ENCODE peak calls at places on chromosomes 3 and 15, in ten cellular contexts. One of them, this sample, is unnamed.

GRCh38 chr3:123068227-123069020 is 1.6 kb downstream of the PDIA5 start:
- DNase-seq in mesothelial cell of epicardium: no peak
- DNase-seq in stimulated activated CD4-positive, alpha-beta T cell treated with anti-CD3 and anti-CD28 coated beads, Interleukin-2, amount 100 ng/mL, for 48 hours: no peak
- DNase-seq in activated T-helper 1 cell treated with anti-CD3 and anti-CD28 coated beads, Interleukin-2, amount 50 U/mL, for 16 hours: no peak
- DNase-seq in EH: peak
- DNase-seq in activated CD4-positive, alpha-beta memory T cell treated with anti-CD3 and anti-CD28 coated beads, Interleukin-2, amount 10 ng/mL, durations not matched to agents 7 days and 5 days: no peak
- DNase-seq in effector CD4-positive, alpha-beta T cell: no peak
- DNase-seq in hippocampal formation: no peak
- DNase-seq in GM03348: peak
- DNase-seq in non-pigmented ciliary epithelial cell: no peak
- DNase-seq in this sample: no peak

GRCh38 chr3:32018723-32019564 is 37.4 kb downstream of the ZNF860 start:
- DNase-seq in hippocampal formation: no peak
- DNase-seq in stimulated activated CD4-positive, alpha-beta T cell treated with anti-CD3 and anti-CD28 coated beads, Interleukin-2, amount 100 ng/mL, for 48 hours: no peak
- DNase-seq in activated CD4-positive, alpha-beta memory T cell treated with anti-CD3 and anti-CD28 coated beads, Interleukin-2, amount 10 ng/mL, durations not matched to agents 7 days and 5 days: no peak
- DNase-seq in EH: peak
- DNase-seq in effector CD4-positive, alpha-beta T cell: no peak
- DNase-seq in GM03348: peak
- DNase-seq in mesothelial cell of epicardium: no peak
- DNase-seq in activated T-helper 1 cell treated with anti-CD3 and anti-CD28 coated beads, Interleukin-2, amount 50 U/mL, for 16 hours: no peak
- DNase-seq in non-pigmented ciliary epithelial cell: no peak
- DNase-seq in this sample: no peak

GRCh38 chr3:114827495-114827894 is 319.6 kb downstream of the ZBTB20 start:
- DNase-seq in mesothelial cell of epicardium: no peak
- DNase-seq in activated T-helper 1 cell treated with anti-CD3 and anti-CD28 coated beads, Interleukin-2, amount 50 U/mL, for 16 hours: no peak
- DNase-seq in EH: peak
- DNase-seq in GM03348: peak
- DNase-seq in effector CD4-positive, alpha-beta T cell: no peak
- DNase-seq in activated CD4-positive, alpha-beta memory T cell treated with anti-CD3 and anti-CD28 coated beads, Interleukin-2, amount 10 ng/mL, durations not matched to agents 7 days and 5 days: no peak
- DNase-seq in stimulated activated CD4-positive, alpha-beta T cell treated with anti-CD3 and anti-CD28 coated beads, Interleukin-2, amount 100 ng/mL, for 48 hours: no peak
- DNase-seq in hippocampal formation: no peak
- DNase-seq in non-pigmented ciliary epithelial cell: no peak
- DNase-seq in this sample: no peak

GRCh38 chr3:123225557-123225956 is 23.8 kb downstream of the SEC22A start:
- DNase-seq in activated CD4-positive, alpha-beta memory T cell treated with anti-CD3 and anti-CD28 coated beads, Interleukin-2, amount 10 ng/mL, durations not matched to agents 7 days and 5 days: no peak
- DNase-seq in GM03348: no peak
- DNase-seq in mesothelial cell of epicardium: no peak
- DNase-seq in non-pigmented ciliary epithelial cell: no peak
- DNase-seq in stimulated activated CD4-positive, alpha-beta T cell treated with anti-CD3 and anti-CD28 coated beads, Interleukin-2, amount 100 ng/mL, for 48 hours: no peak
- DNase-seq in hippocampal formation: no peak
- DNase-seq in activated T-helper 1 cell treated with anti-CD3 and anti-CD28 coated beads, Interleukin-2, amount 50 U/mL, for 16 hours: no peak
- DNase-seq in effector CD4-positive, alpha-beta T cell: no peak
- DNase-seq in EH: no peak
- DNase-seq in this sample: no peak

GRCh38 chr15:57651445-57651844 is 55.1 kb upstream of the POLR2M start:
- DNase-seq in hippocampal formation: no peak
- DNase-seq in GM03348: no peak
- DNase-seq in activated T-helper 1 cell treated with anti-CD3 and anti-CD28 coated beads, Interleukin-2, amount 50 U/mL, for 16 hours: no peak
- DNase-seq in activated CD4-positive, alpha-beta memory T cell treated with anti-CD3 and anti-CD28 coated beads, Interleukin-2, amount 10 ng/mL, durations not matched to agents 7 days and 5 days: peak
- DNase-seq in non-pigmented ciliary epithelial cell: no peak
- DNase-seq in EH: no peak
- DNase-seq in stimulated activated CD4-positive, alpha-beta T cell treated with anti-CD3 and anti-CD28 coated beads, Interleukin-2, amount 100 ng/mL, for 48 hours: no peak
- DNase-seq in mesothelial cell of epicardium: no peak
- DNase-seq in effector CD4-positive, alpha-beta T cell: no peak
- DNase-seq in this sample: no peak

GRCh38 chr15:37134699-37135131 is 34.4 kb upstream of the MEIS2 start:
- DNase-seq in mesothelial cell of epicardium: no peak
- DNase-seq in non-pigmented ciliary epithelial cell: peak
- DNase-seq in activated T-helper 1 cell treated with anti-CD3 and anti-CD28 coated beads, Interleukin-2, amount 50 U/mL, for 16 hours: no peak
- DNase-seq in effector CD4-positive, alpha-beta T cell: no peak
- DNase-seq in EH: peak
- DNase-seq in stimulated activated CD4-positive, alpha-beta T cell treated with anti-CD3 and anti-CD28 coated beads, Interleukin-2, amount 100 ng/mL, for 48 hours: no peak
- DNase-seq in hippocampal formation: no peak
- DNase-seq in activated CD4-positive, alpha-beta memory T cell treated with anti-CD3 and anti-CD28 coated beads, Interleukin-2, amount 10 ng/mL, durations not matched to agents 7 days and 5 days: no peak
- DNase-seq in GM03348: peak
- DNase-seq in this sample: no peak

GRCh38 chr15:39553947-39554731 is 26.7 kb upstream of the THBS1 start:
- DNase-seq in EH: no peak
- DNase-seq in hippocampal formation: no peak
- DNase-seq in activated T-helper 1 cell treated with anti-CD3 and anti-CD28 coated beads, Interleukin-2, amount 50 U/mL, for 16 hours: no peak
- DNase-seq in effector CD4-positive, alpha-beta T cell: no peak
- DNase-seq in GM03348: no peak
- DNase-seq in mesothelial cell of epicardium: no peak
- DNase-seq in activated CD4-positive, alpha-beta memory T cell treated with anti-CD3 and anti-CD28 coated beads, Interleukin-2, amount 10 ng/mL, durations not matched to agents 7 days and 5 days: no peak
- DNase-seq in stimulated activated CD4-positive, alpha-beta T cell treated with anti-CD3 and anti-CD28 coated beads, Interleukin-2, amount 100 ng/mL, for 48 hours: no peak
- DNase-seq in non-pigmented ciliary epithelial cell: no peak
- DNase-seq in this sample: no peak

GRCh38 chr3:4841783-4842440 is 137.3 kb upstream of the BHLHE40 start:
- DNase-seq in activated T-helper 1 cell treated with anti-CD3 and anti-CD28 coated beads, Interleukin-2, amount 50 U/mL, for 16 hours: no peak
- DNase-seq in mesothelial cell of epicardium: no peak
- DNase-seq in hippocampal formation: no peak
- DNase-seq in GM03348: no peak
- DNase-seq in non-pigmented ciliary epithelial cell: peak
- DNase-seq in activated CD4-positive, alpha-beta memory T cell treated with anti-CD3 and anti-CD28 coated beads, Interleukin-2, amount 10 ng/mL, durations not matched to agents 7 days and 5 days: no peak
- DNase-seq in EH: no peak
- DNase-seq in stimulated activated CD4-positive, alpha-beta T cell treated with anti-CD3 and anti-CD28 coated beads, Interleukin-2, amount 100 ng/mL, for 48 hours: no peak
- DNase-seq in effector CD4-positive, alpha-beta T cell: no peak
- DNase-seq in this sample: no peak

GRCh38 chr15:75156306-75157215 is 45.1 kb upstream of the C15orf39 start:
- DNase-seq in effector CD4-positive, alpha-beta T cell: no peak
- DNase-seq in stimulated activated CD4-positive, alpha-beta T cell treated with anti-CD3 and anti-CD28 coated beads, Interleukin-2, amount 100 ng/mL, for 48 hours: no peak
- DNase-seq in hippocampal formation: no peak
- DNase-seq in activated T-helper 1 cell treated with anti-CD3 and anti-CD28 coated beads, Interleukin-2, amount 50 U/mL, for 16 hours: no peak
- DNase-seq in GM03348: no peak
- DNase-seq in activated CD4-positive, alpha-beta memory T cell treated with anti-CD3 and anti-CD28 coated beads, Interleukin-2, amount 10 ng/mL, durations not matched to agents 7 days and 5 days: no peak
- DNase-seq in EH: no peak
- DNase-seq in mesothelial cell of epicardium: no peak
- DNase-seq in non-pigmented ciliary epithelial cell: no peak
- DNase-seq in this sample: no peak

GRCh38 chr15:75249726-75250125 is 8.4 kb upstream of the GOLGA6C start:
- DNase-seq in non-pigmented ciliary epithelial cell: no peak
- DNase-seq in stimulated activated CD4-positive, alpha-beta T cell treated with anti-CD3 and anti-CD28 coated beads, Interleukin-2, amount 100 ng/mL, for 48 hours: no peak
- DNase-seq in effector CD4-positive, alpha-beta T cell: no peak
- DNase-seq in activated T-helper 1 cell treated with anti-CD3 and anti-CD28 coated beads, Interleukin-2, amount 50 U/mL, for 16 hours: no peak
- DNase-seq in activated CD4-positive, alpha-beta memory T cell treated with anti-CD3 and anti-CD28 coated beads, Interleukin-2, amount 10 ng/mL, durations not matched to agents 7 days and 5 days: no peak
- DNase-seq in EH: no peak
- DNase-seq in GM03348: no peak
- DNase-seq in mesothelial cell of epicardium: no peak
- DNase-seq in hippocampal formation: no peak
- DNase-seq in this sample: no peak

GRCh38 chr3:112769624-112770023 is 77.0 kb downstream of the CD200R1L start:
- DNase-seq in GM03348: peak
- DNase-seq in EH: peak
- DNase-seq in mesothelial cell of epicardium: no peak
- DNase-seq in activated T-helper 1 cell treated with anti-CD3 and anti-CD28 coated beads, Interleukin-2, amount 50 U/mL, for 16 hours: no peak
- DNase-seq in stimulated activated CD4-positive, alpha-beta T cell treated with anti-CD3 and anti-CD28 coated beads, Interleukin-2, amount 100 ng/mL, for 48 hours: no peak
- DNase-seq in hippocampal formation: no peak
- DNase-seq in activated CD4-positive, alpha-beta memory T cell treated with anti-CD3 and anti-CD28 coated beads, Interleukin-2, amount 10 ng/mL, durations not matched to agents 7 days and 5 days: no peak
- DNase-seq in effector CD4-positive, alpha-beta T cell: no peak
- DNase-seq in non-pigmented ciliary epithelial cell: no peak
- DNase-seq in this sample: no peak

GRCh38 chr3:38153986-38154608 is 11.2 kb upstream of the OXSR1 start:
- DNase-seq in activated T-helper 1 cell treated with anti-CD3 and anti-CD28 coated beads, Interleukin-2, amount 50 U/mL, for 16 hours: no peak
- DNase-seq in hippocampal formation: no peak
- DNase-seq in non-pigmented ciliary epithelial cell: no peak
- DNase-seq in stimulated activated CD4-positive, alpha-beta T cell treated with anti-CD3 and anti-CD28 coated beads, Interleukin-2, amount 100 ng/mL, for 48 hours: no peak
- DNase-seq in mesothelial cell of epicardium: no peak
- DNase-seq in GM03348: peak
- DNase-seq in EH: peak
- DNase-seq in effector CD4-positive, alpha-beta T cell: no peak
- DNase-seq in activated CD4-positive, alpha-beta memory T cell treated with anti-CD3 and anti-CD28 coated beads, Interleukin-2, amount 10 ng/mL, durations not matched to agents 7 days and 5 days: no peak
- DNase-seq in this sample: no peak

GRCh38 chr3:24451461-24452099 is 43.1 kb downstream of the THRB start:
- DNase-seq in non-pigmented ciliary epithelial cell: no peak
- DNase-seq in GM03348: no peak
- DNase-seq in mesothelial cell of epicardium: no peak
- DNase-seq in stimulated activated CD4-positive, alpha-beta T cell treated with anti-CD3 and anti-CD28 coated beads, Interleukin-2, amount 100 ng/mL, for 48 hours: no peak
- DNase-seq in effector CD4-positive, alpha-beta T cell: no peak
- DNase-seq in activated T-helper 1 cell treated with anti-CD3 and anti-CD28 coated beads, Interleukin-2, amount 50 U/mL, for 16 hours: no peak
- DNase-seq in EH: no peak
- DNase-seq in hippocampal formation: no peak
- DNase-seq in activated CD4-positive, alpha-beta memory T cell treated with anti-CD3 and anti-CD28 coated beads, Interleukin-2, amount 10 ng/mL, durations not matched to agents 7 days and 5 days: no peak
- DNase-seq in this sample: no peak

GRCh38 chr15:51620647-51621046 is 1.9 kb downstream of the DMXL2 start:
- DNase-seq in stimulated activated CD4-positive, alpha-beta T cell treated with anti-CD3 and anti-CD28 coated beads, Interleukin-2, amount 100 ng/mL, for 48 hours: no peak
- DNase-seq in GM03348: no peak
- DNase-seq in non-pigmented ciliary epithelial cell: no peak
- DNase-seq in activated CD4-positive, alpha-beta memory T cell treated with anti-CD3 and anti-CD28 coated beads, Interleukin-2, amount 10 ng/mL, durations not matched to agents 7 days and 5 days: no peak
- DNase-seq in activated T-helper 1 cell treated with anti-CD3 and anti-CD28 coated beads, Interleukin-2, amount 50 U/mL, for 16 hours: no peak
- DNase-seq in effector CD4-positive, alpha-beta T cell: no peak
- DNase-seq in EH: no peak
- DNase-seq in hippocampal formation: no peak
- DNase-seq in mesothelial cell of epicardium: no peak
- DNase-seq in this sample: no peak

GRCh38 chr3:57805674-57806073 is 49.6 kb downstream of the SLMAP start:
- DNase-seq in activated CD4-positive, alpha-beta memory T cell treated with anti-CD3 and anti-CD28 coated beads, Interleukin-2, amount 10 ng/mL, durations not matched to agents 7 days and 5 days: no peak
- DNase-seq in activated T-helper 1 cell treated with anti-CD3 and anti-CD28 coated beads, Interleukin-2, amount 50 U/mL, for 16 hours: no peak
- DNase-seq in effector CD4-positive, alpha-beta T cell: no peak
- DNase-seq in mesothelial cell of epicardium: no peak
- DNase-seq in stimulated activated CD4-positive, alpha-beta T cell treated with anti-CD3 and anti-CD28 coated beads, Interleukin-2, amount 100 ng/mL, for 48 hours: no peak
- DNase-seq in EH: peak
- DNase-seq in hippocampal formation: no peak
- DNase-seq in non-pigmented ciliary epithelial cell: peak
- DNase-seq in GM03348: peak
- DNase-seq in this sample: no peak

GRCh38 chr15:55279746-55280351 is 9.8 kb downstream of the RAB27A start:
- DNase-seq in activated T-helper 1 cell treated with anti-CD3 and anti-CD28 coated beads, Interleukin-2, amount 50 U/mL, for 16 hours: peak
- DNase-seq in effector CD4-positive, alpha-beta T cell: peak
- DNase-seq in GM03348: peak
- DNase-seq in mesothelial cell of epicardium: no peak
- DNase-seq in non-pigmented ciliary epithelial cell: peak
- DNase-seq in stimulated activated CD4-positive, alpha-beta T cell treated with anti-CD3 and anti-CD28 coated beads, Interleukin-2, amount 100 ng/mL, for 48 hours: no peak
- DNase-seq in hippocampal formation: no peak
- DNase-seq in EH: peak
- DNase-seq in activated CD4-positive, alpha-beta memory T cell treated with anti-CD3 and anti-CD28 coated beads, Interleukin-2, amount 10 ng/mL, durations not matched to agents 7 days and 5 days: peak
- DNase-seq in this sample: peak

GRCh38 chr15:97680606-97681220 is 279.8 kb upstream of the ARRDC4 start:
- DNase-seq in activated T-helper 1 cell treated with anti-CD3 and anti-CD28 coated beads, Interleukin-2, amount 50 U/mL, for 16 hours: no peak
- DNase-seq in mesothelial cell of epicardium: no peak
- DNase-seq in hippocampal formation: no peak
- DNase-seq in stimulated activated CD4-positive, alpha-beta T cell treated with anti-CD3 and anti-CD28 coated beads, Interleukin-2, amount 100 ng/mL, for 48 hours: no peak
- DNase-seq in GM03348: no peak
- DNase-seq in effector CD4-positive, alpha-beta T cell: no peak
- DNase-seq in EH: no peak
- DNase-seq in activated CD4-positive, alpha-beta memory T cell treated with anti-CD3 and anti-CD28 coated beads, Interleukin-2, amount 10 ng/mL, durations not matched to agents 7 days and 5 days: no peak
- DNase-seq in non-pigmented ciliary epithelial cell: no peak
- DNase-seq in this sample: no peak

GRCh38 chr3:28835751-28836150 is 445.1 kb upstream of the RBMS3 start:
- DNase-seq in mesothelial cell of epicardium: no peak
- DNase-seq in activated T-helper 1 cell treated with anti-CD3 and anti-CD28 coated beads, Interleukin-2, amount 50 U/mL, for 16 hours: no peak
- DNase-seq in effector CD4-positive, alpha-beta T cell: no peak
- DNase-seq in hippocampal formation: no peak
- DNase-seq in stimulated activated CD4-positive, alpha-beta T cell treated with anti-CD3 and anti-CD28 coated beads, Interleukin-2, amount 100 ng/mL, for 48 hours: no peak
- DNase-seq in activated CD4-positive, alpha-beta memory T cell treated with anti-CD3 and anti-CD28 coated beads, Interleukin-2, amount 10 ng/mL, durations not matched to agents 7 days and 5 days: no peak
- DNase-seq in non-pigmented ciliary epithelial cell: no peak
- DNase-seq in EH: no peak
- DNase-seq in GM03348: peak
- DNase-seq in this sample: no peak

GRCh38 chr15:101288905-101289513 is 6.0 kb downstream of the SNRPA1 start:
- DNase-seq in hippocampal formation: no peak
- DNase-seq in mesothelial cell of epicardium: no peak
- DNase-seq in GM03348: peak
- DNase-seq in stimulated activated CD4-positive, alpha-beta T cell treated with anti-CD3 and anti-CD28 coated beads, Interleukin-2, amount 100 ng/mL, for 48 hours: no peak
- DNase-seq in EH: peak
- DNase-seq in effector CD4-positive, alpha-beta T cell: peak
- DNase-seq in activated CD4-positive, alpha-beta memory T cell treated with anti-CD3 and anti-CD28 coated beads, Interleukin-2, amount 10 ng/mL, durations not matched to agents 7 days and 5 days: no peak
- DNase-seq in activated T-helper 1 cell treated with anti-CD3 and anti-CD28 coated beads, Interleukin-2, amount 50 U/mL, for 16 hours: no peak
- DNase-seq in non-pigmented ciliary epithelial cell: no peak
- DNase-seq in this sample: no peak

GRCh38 chr3:134242649-134243637 is 7.7 kb downstream of the RYK start:
- DNase-seq in effector CD4-positive, alpha-beta T cell: no peak
- DNase-seq in hippocampal formation: no peak
- DNase-seq in GM03348: peak
- DNase-seq in activated T-helper 1 cell treated with anti-CD3 and anti-CD28 coated beads, Interleukin-2, amount 50 U/mL, for 16 hours: no peak
- DNase-seq in non-pigmented ciliary epithelial cell: peak
- DNase-seq in activated CD4-positive, alpha-beta memory T cell treated with anti-CD3 and anti-CD28 coated beads, Interleukin-2, amount 10 ng/mL, durations not matched to agents 7 days and 5 days: no peak
- DNase-seq in EH: peak
- DNase-seq in mesothelial cell of epicardium: no peak
- DNase-seq in stimulated activated CD4-positive, alpha-beta T cell treated with anti-CD3 and anti-CD28 coated beads, Interleukin-2, amount 100 ng/mL, for 48 hours: no peak
- DNase-seq in this sample: no peak

GRCh38 chr3:195537995-195538394 is 5.1 kb downstream of the PPP1R2 start:
- DNase-seq in activated T-helper 1 cell treated with anti-CD3 and anti-CD28 coated beads, Interleukin-2, amount 50 U/mL, for 16 hours: no peak
- DNase-seq in GM03348: no peak
- DNase-seq in mesothelial cell of epicardium: no peak
- DNase-seq in activated CD4-positive, alpha-beta memory T cell treated with anti-CD3 and anti-CD28 coated beads, Interleukin-2, amount 10 ng/mL, durations not matched to agents 7 days and 5 days: peak
- DNase-seq in stimulated activated CD4-positive, alpha-beta T cell treated with anti-CD3 and anti-CD28 coated beads, Interleukin-2, amount 100 ng/mL, for 48 hours: no peak
- DNase-seq in EH: no peak
- DNase-seq in effector CD4-positive, alpha-beta T cell: peak
- DNase-seq in non-pigmented ciliary epithelial cell: no peak
- DNase-seq in hippocampal formation: no peak
- DNase-seq in this sample: peak

GRCh38 chr3:50392101-50392715 is 32.9 kb upstream of the TMEM115 start:
- DNase-seq in hippocampal formation: peak
- DNase-seq in non-pigmented ciliary epithelial cell: no peak
- DNase-seq in effector CD4-positive, alpha-beta T cell: no peak
- DNase-seq in activated T-helper 1 cell treated with anti-CD3 and anti-CD28 coated beads, Interleukin-2, amount 50 U/mL, for 16 hours: no peak
- DNase-seq in EH: no peak
- DNase-seq in activated CD4-positive, alpha-beta memory T cell treated with anti-CD3 and anti-CD28 coated beads, Interleukin-2, amount 10 ng/mL, durations not matched to agents 7 days and 5 days: no peak
- DNase-seq in GM03348: no peak
- DNase-seq in stimulated activated CD4-positive, alpha-beta T cell treated with anti-CD3 and anti-CD28 coated beads, Interleukin-2, amount 100 ng/mL, for 48 hours: no peak
- DNase-seq in mesothelial cell of epicardium: no peak
- DNase-seq in this sample: no peak

This sample was measured in activated naive CD8-positive, alpha-beta T cell treated with anti-CD3 and anti-CD28 coated beads, Interleukin-2, amount 50 U/mL, for 24 hours.